ENCODE peak calls at places on chromosome 5, in four cellular contexts. X is activated B cell treated with CpG ODN at 0.5 μM for 24 hours, B is epithelial cell of esophagus, N is Panc1. A is an unnamed sample.

GRCh38 chr5:74954919-74955318 is 88.7 kb upstream of the FAM169A start:
- DNase-seq in X (no peak), B (peak; percentile 75), N (no peak), A (no peak)

GRCh38 chr5:102582706-102583105 is 83.9 kb upstream of the SLCO6A1 start:
- DNase-seq in X (no peak), B (no peak), N (no peak), A (no peak)

GRCh38 chr5:176995896-176996767 is 10.4 kb downstream of the UIMC1 start:
- DNase-seq in X (no peak), B (peak; percentile 75), N (no peak), A (no peak)

GRCh38 chr5:71734141-71734540 is 15.1 kb downstream of the CARTPT start:
- DNase-seq in X (no peak), B (no peak), N (no peak), A (no peak)

GRCh38 chr5:141889282-141889871 is 11.2 kb upstream of the PCDH1 start:
- DNase-seq in X (no peak), B (peak; percentile 42), N (no peak), A (no peak)

GRCh38 chr5:159784993-159785392 is 131.3 kb upstream of the ADRA1B start:
- DNase-seq in X (no peak), B (no peak), N (no peak), A (no peak)

GRCh38 chr5:100777680-100778281 is 125.3 kb downstream of the ST8SIA4 start:
- DNase-seq in X (no peak), B (peak; percentile 79), N (no peak), A (no peak)

GRCh38 chr5:64318175-64318574 is 152.5 kb downstream of the RNF180 start:
- DNase-seq in X (no peak), B (peak; percentile 50), N (no peak), A (no peak)

GRCh38 chr5:61327761-61328753 is 4.0 kb upstream of the ZSWIM6 start:
- DNase-seq in X (no peak), B (peak; percentile 81), N (no peak), A (no peak)
- TF ChIP-seq CTCF in X (no peak), B (no peak), N (peak; percentile 11), A (no peak)

GRCh38 chr5:120103498-120103897 is 360.6 kb upstream of the PRR16 start:
- DNase-seq in X (no peak), B (no peak), N (no peak), A (no peak)

GRCh38 chr5:120108586-120109254 is 355.4 kb upstream of the PRR16 start:
- DNase-seq in X (no peak), B (peak; percentile 39), N (no peak), A (no peak)

GRCh38 chr5:120101771-120102170 is 362.3 kb upstream of the PRR16 start:
- DNase-seq in X (no peak), B (no peak), N (no peak), A (no peak)

GRCh38 chr5:120106912-120107525 is 357.1 kb upstream of the PRR16 start:
- DNase-seq in X (no peak), B (no peak), N (no peak), A (no peak)
- TF ChIP-seq CTCF in X (peak; percentile 55), B (no peak), N (no peak), A (no peak)

DNA sequence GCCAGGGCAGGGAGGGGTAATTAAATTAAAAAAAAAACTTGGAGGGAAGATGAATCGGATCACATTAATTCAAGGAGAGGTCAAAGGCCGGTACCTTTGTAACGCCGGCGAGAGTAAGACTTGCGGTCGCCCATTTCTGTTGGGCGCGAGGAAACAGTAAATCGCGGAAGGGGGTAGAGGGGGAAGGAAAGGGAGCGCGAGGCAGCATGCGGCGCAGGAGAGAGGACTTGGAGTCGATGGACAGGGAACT is 324 bp upstream of the RGMB start:
- DNase-seq in X (no peak), B (no peak), N (peak; percentile 85), A (no peak)
- TF ChIP-seq CTCF in X (no peak), B (no peak), N (no peak), A (no peak)

DNA sequence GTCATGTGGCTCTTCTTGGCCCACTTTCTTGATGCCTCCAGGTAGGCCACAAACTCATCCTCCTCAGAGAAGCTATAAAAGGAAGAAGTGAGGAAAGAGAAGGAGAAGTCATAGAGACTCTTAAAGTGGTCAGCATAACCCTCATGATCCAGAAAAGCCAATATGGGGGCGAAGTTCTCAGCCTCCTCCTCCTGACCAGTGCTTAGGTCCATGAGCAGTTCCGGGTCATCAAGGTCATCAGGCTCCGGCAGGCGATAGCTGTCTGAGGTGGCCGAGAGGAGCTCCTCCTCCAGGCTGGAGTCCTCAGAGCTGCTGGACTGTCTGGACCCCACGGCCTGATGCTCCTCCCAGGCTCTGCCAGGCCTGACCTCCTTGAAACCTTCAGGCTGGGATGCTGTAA is 34.7 kb downstream of the SH3TC2 start:
- DNase-seq in X (no peak), B (no peak), N (no peak), A (no peak)
- TF ChIP-seq CTCF in X (no peak), B (no peak), N (no peak), A (no peak)

GRCh38 chr5:14141764-14142163 is 1.4 kb upstream of the TRIO start:
- DNase-seq in X (no peak), B (no peak), N (no peak), A (no peak)
- TF ChIP-seq CTCF in X (no peak), B (no peak), N (no peak), A (no peak)

GRCh38 chr5:116573279-116573616 is 1.4 kb downstream of the SEMA6A start:
- DNase-seq in X (no peak), B (peak; percentile 22), N (no peak), A (peak; percentile 26)

GRCh38 chr5:116571568-116572321 is 2.9 kb downstream of the SEMA6A start:
- DNase-seq in X (no peak), B (peak; percentile 6), N (no peak), A (no peak)

GRCh38 chr5:116574682-116575634 is at the start of gene SEMA6A:
- DNase-seq in X (peak; percentile 46), B (peak; percentile 96), N (no peak), A (peak; percentile 94)

GRCh38 chr5:116573617-116574431 is 799 bp downstream of the SEMA6A start:
- DNase-seq in X (no peak), B (peak; percentile 25), N (no peak), A (peak; percentile 26)

GRCh38 chr5:116572375-116573278 is 2.0 kb downstream of the SEMA6A start:
- DNase-seq in X (no peak), B (peak; percentile 48), N (no peak), A (peak; percentile 43)
- TF ChIP-seq CTCF in X (no peak), B (no peak), N (no peak), A (no peak)

GRCh38 chr5:87263498-87263897 is 4.2 kb upstream of the RASA1 start:
- DNase-seq in X (no peak), B (no peak), N (no peak), A (no peak)

GRCh38 chr5:87267574-87268125 is at the start of gene RASA1:
- DNase-seq in X (peak; percentile 78), B (peak; percentile 95), N (no peak), A (peak; percentile 97)

GRCh38 chr5:87268970-87269377 is 1.3 kb downstream of the RASA1 start:
- DNase-seq in X (no peak), B (no peak), N (no peak), A (no peak)

GRCh38 chr5:87266914-87267573 is 639 bp upstream of the RASA1 start:
- DNase-seq in X (no peak), B (no peak), N (no peak), A (no peak)

GRCh38 chr5:87268126-87268969 is 665 bp downstream of the RASA1 start:
- DNase-seq in X (peak; percentile 68), B (peak; percentile 69), N (no peak), A (peak; percentile 49)
- TF ChIP-seq CTCF in X (no peak), B (no peak), N (no peak), A (no peak)

GRCh38 chr5:42881416-42882109 is 69.9 kb upstream of the SELENOP start:
- DNase-seq in X (no peak), B (no peak), N (no peak), A (no peak)
- TF ChIP-seq CTCF in X (no peak), B (no peak), N (no peak), A (no peak)

DNA sequence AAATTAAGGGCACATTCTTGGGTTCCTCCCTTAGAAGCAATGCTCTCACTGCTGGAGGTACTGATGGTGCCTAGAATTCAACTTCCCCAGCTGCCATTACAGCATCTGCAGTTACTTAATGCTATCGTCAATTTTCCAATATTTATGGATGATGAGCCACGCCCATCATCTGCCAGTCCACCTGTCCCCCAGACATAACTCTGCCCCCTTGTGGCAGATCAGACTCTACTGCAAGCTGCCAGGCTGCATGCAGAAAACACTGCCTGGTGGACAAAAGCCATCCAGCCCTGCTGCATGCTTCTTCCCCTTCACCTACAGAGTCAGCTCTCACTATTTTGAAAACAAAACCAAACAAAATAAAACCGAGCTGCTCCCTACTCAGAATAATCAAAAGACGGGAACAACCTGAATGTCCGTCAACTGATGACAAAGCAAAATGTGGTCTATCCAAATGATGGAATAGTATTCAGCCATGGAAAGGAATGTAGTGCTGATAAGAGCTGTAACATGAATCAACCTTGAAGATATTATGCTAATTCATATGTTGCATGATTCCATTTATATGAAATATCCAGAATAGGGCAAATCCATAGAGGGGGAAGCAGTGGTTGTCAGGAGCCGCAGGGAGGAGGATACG is 66.4 kb downstream of the RETREG1 start:
- DNase-seq in X (no peak), B (peak; percentile 79), N (peak; percentile 53), A (peak; percentile 18)
- TF ChIP-seq CTCF in X (no peak), B (peak; percentile 80), N (peak; percentile 88), A (peak; percentile 68)

GRCh38 chr5:129511291-129511690 is 51.2 kb downstream of the ADAMTS19 start:
- DNase-seq in X (no peak), B (peak; percentile 44), N (no peak), A (no peak)
- TF ChIP-seq CTCF in X (no peak), B (no peak), N (no peak), A (no peak)

A was measured in neural crest cell.